ENCODE peak calls at places on chromosomes 1 and 21, in six cellular contexts. H is AG09309; U is activated CD4-positive, alpha-beta T cell treated with anti-CD3 and anti-CD28 coated beads, Interleukin-2, amount 50 U/mL, for 1 hour; D is activated CD8-positive, alpha-beta memory T cell treated with anti-CD3 and anti-CD28 coated beads for 24 hours; P is AG08395; Q is nucleus accumbens. T is an unnamed sample.

GRCh38 chr1:192739476-192740184 is 69.2 kb upstream of the RGS2 start:
- DNase-seq in U (no peak), Q (no peak), D (no peak), H (no peak), P (no peak), T (no peak)

GRCh38 chr1:88774151-88774556 is 90.1 kb downstream of the PKN2 start:
- DNase-seq in U (no peak), H (no peak), D (no peak), P (no peak), Q (no peak), T (no peak)

GRCh38 chr1:100457683-100458082 is 80.3 kb upstream of the GPR88 start:
- DNase-seq in P (no peak), D (no peak), U (no peak), Q (no peak), H (no peak), T (no peak)

GRCh38 chr1:2091611-2092604 is 41.7 kb downstream of the PRKCZ start:
- DNase-seq in H (no peak), D (peak), U (peak), Q (no peak), P (peak), T (peak)

GRCh38 chr1:231786126-231786525 is 159.5 kb downstream of the DISC1 start:
- DNase-seq in H (no peak), P (no peak), Q (no peak), D (no peak), U (no peak), T (no peak)

GRCh38 chr1:43853161-43853921 is 80.3 kb upstream of the ARTN start:
- DNase-seq in Q (no peak), H (peak), U (no peak), D (peak), P (peak), T (no peak)

GRCh38 chr1:57252597-57253306 is 171.1 kb downstream of the DAB1 start:
- DNase-seq in H (no peak), U (no peak), P (peak), D (no peak), Q (no peak), T (no peak)

GRCh38 chr21:32538147-32538792 is 47.1 kb downstream of the TCP10L start:
- DNase-seq in P (no peak), Q (no peak), D (no peak), H (no peak), U (no peak), T (no peak)

GRCh38 chr1:220787069-220787614 is 429 bp downstream of the MTARC1 start:
- DNase-seq in Q (peak), H (no peak), P (no peak), D (no peak), U (no peak), T (peak)

GRCh38 chr1:17109897-17110554 is 9.2 kb downstream of the PADI2 start:
- DNase-seq in D (no peak), P (no peak), H (no peak), Q (peak), U (no peak), T (peak)

GRCh38 chr1:29470788-29471119 is 234.4 kb downstream of the PTPRU start:
- DNase-seq in P (no peak), U (no peak), H (no peak), Q (no peak), D (no peak), T (no peak)

GRCh38 chr1:40895601-40896000 is 33.4 kb upstream of the CITED4 start:
- DNase-seq in Q (no peak), D (no peak), U (no peak), H (no peak), P (no peak), T (no peak)